ENCODE peak calls at places on chromosome 12, in six cellular contexts. Y is fibroblast of lung, L is mammary epithelial cell, U is IMR-90, P is hepatocyte, M is OCI-LY7. J is an unnamed sample.

GRCh38 chr12:27076930-27077329 is 5.4 kb downstream of the C12orf71 start:
- DNase-seq in M (no peak), U (peak), Y (peak), P (no peak), L (peak), J (no peak)

GRCh38 chr12:72089678-72090077 is 151.0 kb downstream of the TPH2 start:
- DNase-seq in P (no peak), Y (no peak), M (no peak), L (no peak), U (no peak), J (no peak)

GRCh38 chr12:110923192-110923591 is 2.8 kb upstream of the MYL2 start:
- DNase-seq in P (no peak), L (no peak), U (no peak), Y (no peak), M (no peak), J (no peak)

GRCh38 chr12:120639771-120640721 is at the start of gene CABP1:
- DNase-seq in L (no peak), Y (no peak), M (peak), U (no peak), P (peak), J (peak)

GRCh38 chr12:126676426-126676825 is 1590.5 kb upstream of the TMEM132C start:
- DNase-seq in L (no peak), U (no peak), Y (peak), M (no peak), P (no peak), J (no peak)

GRCh38 chr12:47158792-47159191 is 79.0 kb upstream of the AMIGO2 start:
- DNase-seq in Y (peak), P (no peak), M (no peak), U (no peak), L (no peak), J (no peak)

GRCh38 chr12:105275997-105276760 is 40.2 kb upstream of the APPL2 start:
- DNase-seq in M (peak), L (no peak), P (no peak), U (no peak), Y (no peak), J (no peak)

GRCh38 chr12:1913377-1914115 is 4.9 kb downstream of the CACNA2D4 start:
- DNase-seq in M (no peak), P (peak), Y (no peak), L (no peak), U (no peak), J (peak)

GRCh38 chr12:132384916-132385315 is 55.5 kb upstream of the GALNT9 start:
- DNase-seq in M (no peak), U (no peak), P (no peak), L (no peak), Y (no peak), J (no peak)

GRCh38 chr12:102702447-102703114 is 214.5 kb downstream of the PAH start:
- DNase-seq in L (peak), U (peak), Y (peak), P (peak), M (peak), J (peak)

GRCh38 chr12:16324772-16325171 is 22.7 kb upstream of the MGST1 start:
- DNase-seq in Y (no peak), U (no peak), P (no peak), M (no peak), L (no peak), J (no peak)

GRCh38 chr12:26823391-26823790 is 9.6 kb downstream of the ITPR2 start:
- DNase-seq in U (peak), Y (peak), L (peak), M (no peak), P (no peak), J (no peak)

GRCh38 chr12:6387541-6387940 is 3.6 kb downstream of the LTBR start:
- DNase-seq in M (no peak), P (no peak), L (no peak), U (no peak), Y (no peak), J (no peak)

GRCh38 chr12:2053675-2054070 is 886 bp downstream of the CACNA1C start:
- DNase-seq in M (no peak), L (no peak), Y (no peak), P (peak), U (no peak), J (no peak)

GRCh38 chr12:94140556-94140955 is 7.8 kb upstream of the PLXNC1 start:
- DNase-seq in P (peak), U (peak), Y (no peak), L (no peak), M (peak), J (peak)

GRCh38 chr12:34033628-34034296 is 11.5 kb downstream of the ALG10 start:
- DNase-seq in P (peak), M (peak), L (no peak), U (peak), Y (peak), J (no peak)

GRCh38 chr12:3046441-3047200 is 30.6 kb upstream of the TSPAN9 start:
- DNase-seq in P (no peak), L (no peak), U (no peak), Y (peak), M (no peak), J (no peak)

GRCh38 chr12:105214670-105215375 is 21.2 kb downstream of the APPL2 start:
- DNase-seq in L (peak), U (no peak), P (peak), Y (no peak), M (no peak), J (no peak)

GRCh38 chr12:40946612-40947194 is 241.4 kb upstream of the PDZRN4 start:
- DNase-seq in U (peak), Y (peak), L (no peak), M (peak), P (peak), J (no peak)

GRCh38 chr12:57852195-57852594 is 5.7 kb upstream of the CTDSP2 start:
- DNase-seq in M (no peak), P (no peak), L (no peak), Y (no peak), U (no peak), J (no peak)

GRCh38 chr12:49974231-49974675 is 1.5 kb downstream of the AQP6 start:
- DNase-seq in L (no peak), P (peak), M (no peak), U (peak), Y (peak), J (no peak)

GRCh38 chr12:46825526-46826414 is at the start of gene SLC38A4:
- DNase-seq in Y (peak), M (no peak), U (peak), L (no peak), P (peak), J (no peak)

DNA sequence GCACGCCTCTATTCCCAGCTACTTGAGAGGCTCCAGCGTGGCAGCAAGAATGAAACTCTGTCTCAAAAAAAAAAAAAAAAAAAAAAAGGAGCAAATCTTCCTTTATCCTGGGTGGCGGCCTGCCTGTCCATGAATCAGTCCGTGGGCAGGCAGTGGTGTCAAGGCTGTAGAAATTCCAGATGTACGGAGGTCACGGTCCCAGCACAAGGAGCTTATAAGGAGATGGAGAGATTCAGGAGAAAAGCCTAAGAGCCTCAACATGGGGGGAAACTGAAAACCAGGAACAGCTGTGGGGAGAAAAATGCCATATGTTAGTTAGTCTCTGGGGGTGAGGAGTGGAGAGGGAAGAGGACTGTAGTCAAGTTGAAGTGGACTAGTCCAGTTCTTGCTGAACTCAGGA is 130.5 kb upstream of the CRY1 start:
- DNase-seq in L (no peak), P (no peak), U (peak), M (no peak), Y (peak), J (no peak)
- H3K4me2 ChIP-seq in L (no peak), P (no peak), U (no peak), M (no peak), Y (no peak), J (no peak)

GRCh38 chr12:32343496-32343895 is 55.9 kb upstream of the FGD4 start:
- DNase-seq in L (no peak), P (no peak), Y (no peak), U (no peak), M (no peak), J (no peak)

GRCh38 chr12:32344047-32344446 is 55.3 kb upstream of the FGD4 start:
- DNase-seq in M (peak), L (no peak), Y (no peak), P (no peak), U (no peak), J (no peak)
- TF ChIP-seq CTCF in M (peak), L (no peak), Y (no peak), P (no peak), U (no peak), J (no peak)

GRCh38 chr12:54195736-54196347 is 7.1 kb upstream of the SMUG1 start:
- DNase-seq in M (peak), L (no peak), U (peak), Y (peak), P (peak), J (no peak)
- H3K4me3 ChIP-seq in M (peak), L (no peak), U (no peak), Y (no peak), P (no peak), J (no peak)

GRCh38 chr12:113051759-113052158 is 4.8 kb upstream of the DTX1 start:
- DNase-seq in L (no peak), P (no peak), M (peak), U (no peak), Y (no peak), J (no peak)
- H3K4me2 ChIP-seq in L (no peak), P (no peak), M (peak), U (no peak), Y (no peak), J (peak)

J was measured in DND-41.